ENCODE peak calls at places on chromosomes 11 and 22, in nine cellular contexts. G is cardiac muscle cell, L is H7, K is IMR-90, D is kidney tubule cell, C is body of pancreas, B is left ventricle myocardium superior, R is NCI-H2081, V is psoas muscle. A is an unnamed sample.

GRCh38 chr11:267491-267994 is 10.7 kb upstream of the NLRP6 start:
- DNase-seq in G (no peak), L (peak), K (no peak), D (no peak), C (no peak), B (peak), R (no peak), V (no peak), A (no peak)

GRCh38 chr11:96306933-96307747 is 35.9 kb downstream of the MAML2 start:
- DNase-seq in G (peak), L (no peak), K (peak), D (peak), C (peak), B (peak), R (peak), V (peak), A (peak)

GRCh38 chr22:31616315-31616980 is 45.6 kb downstream of the PISD start:
- DNase-seq in G (no peak), L (peak), K (no peak), D (no peak), C (no peak), B (no peak), R (no peak), V (no peak), A (no peak)

GRCh38 chr11:63764712-63765631 is 3.6 kb downstream of the ZFTA start:
- DNase-seq in G (peak), L (peak), K (no peak), D (no peak), C (peak), B (peak), R (no peak), V (peak), A (no peak)

GRCh38 chr11:125593113-125593761 is 585 bp downstream of the STT3A start:
- DNase-seq in G (no peak), L (no peak), K (peak), D (peak), C (peak), B (no peak), R (no peak), V (no peak), A (peak)

GRCh38 chr11:125164422-125165110 is at the start of gene PKNOX2:
- DNase-seq in G (peak), L (peak), K (peak), D (peak), C (peak), B (peak), R (peak), V (peak), A (peak)

GRCh38 chr22:22704156-22704946 is 59.9 kb downstream of the GGTLC2 start:
- DNase-seq in G (no peak), L (no peak), K (no peak), D (no peak), C (no peak), B (no peak), R (no peak), V (no peak), A (no peak)

GRCh38 chr11:121687961-121688566 is 235.3 kb upstream of the SORL1-AS1 start:
- DNase-seq in G (peak), L (no peak), K (peak), D (peak), C (no peak), B (no peak), R (peak), V (no peak), A (peak)

GRCh38 chr11:124339671-124340447 is 19.9 kb upstream of the OR8D2 start:
- DNase-seq in G (no peak), L (no peak), K (no peak), D (no peak), C (no peak), B (no peak), R (no peak), V (no peak), A (no peak)

GRCh38 chr11:66100272-66101037 is 30.4 kb downstream of the PACS1 start:
- DNase-seq in G (no peak), L (no peak), K (no peak), D (peak), C (peak), B (peak), R (peak), V (peak), A (peak)

GRCh38 chr11:7430496-7430895 is 54.8 kb upstream of the OLFML1 start:
- DNase-seq in G (no peak), L (no peak), K (no peak), D (no peak), C (no peak), B (no peak), R (no peak), V (no peak), A (no peak)

GRCh38 chr11:47916361-47916841 is 64.0 kb upstream of the PTPRJ start:
- DNase-seq in G (peak), L (no peak), K (no peak), D (no peak), C (peak), B (peak), R (no peak), V (peak), A (peak)

GRCh38 chr11:118230088-118230487 is 5.3 kb upstream of the JAML start:
- DNase-seq in G (no peak), L (no peak), K (no peak), D (no peak), C (no peak), B (no peak), R (no peak), V (no peak), A (no peak)

GRCh38 chr11:844693-845644 is 2.3 kb downstream of the TSPAN4 start:
- DNase-seq in G (peak), L (peak), K (peak), D (peak), C (peak), B (peak), R (no peak), V (peak), A (peak)

GRCh38 chr11:93568726-93569125 is 25.5 kb upstream of the SMCO4 start:
- DNase-seq in G (no peak), L (no peak), K (no peak), D (no peak), C (no peak), B (no peak), R (no peak), V (no peak), A (no peak)

GRCh38 chr11:3837793-3838192 is 3.0 kb downstream of the RHOG start:
- DNase-seq in G (no peak), L (peak), K (no peak), D (peak), C (peak), B (peak), R (no peak), V (no peak), A (no peak)

GRCh38 chr11:126328444-126328843 is 24.6 kb downstream of the DCPS start:
- DNase-seq in G (no peak), L (peak), K (no peak), D (peak), C (no peak), B (no peak), R (no peak), V (no peak), A (no peak)

GRCh38 chr11:22338465-22338810 is 257 bp downstream of the SLC17A6 start:
- DNase-seq in G (no peak), L (peak), K (no peak), D (no peak), C (no peak), B (no peak), R (no peak), V (no peak), A (no peak)

GRCh38 chr11:2383823-2384722 is 7.0 kb downstream of the CD81 start:
- DNase-seq in G (no peak), L (peak), K (no peak), D (no peak), C (peak), B (peak), R (no peak), V (peak), A (no peak)

GRCh38 chr22:30001459-30001858 is 78.8 kb upstream of the HORMAD2 start:
- DNase-seq in G (no peak), L (no peak), K (no peak), D (peak), C (no peak), B (no peak), R (no peak), V (no peak), A (no peak)

GRCh38 chr22:38802671-38803121 is 8.8 kb upstream of the DNAL4 start:
- DNase-seq in G (no peak), L (peak), K (peak), D (peak), C (peak), B (peak), R (no peak), V (peak), A (peak)

GRCh38 chr11:61022311-61023085 is 51.0 kb downstream of the CD6 start:
- DNase-seq in G (no peak), L (no peak), K (no peak), D (no peak), C (no peak), B (no peak), R (no peak), V (no peak), A (no peak)

GRCh38 chr22:19122143-19122751 is at the start of gene DGCR2:
- DNase-seq in G (peak), L (peak), K (peak), D (peak), C (peak), B (peak), R (peak), V (peak), A (peak)

GRCh38 chr11:66081505-66081904 is 11.4 kb downstream of the PACS1 start:
- DNase-seq in G (no peak), L (no peak), K (no peak), D (peak), C (peak), B (peak), R (no peak), V (no peak), A (no peak)

GRCh38 chr11:61912991-61913698 is 4.2 kb downstream of the RAB3IL1 start:
- DNase-seq in G (no peak), L (peak), K (no peak), D (no peak), C (no peak), B (peak), R (no peak), V (no peak), A (no peak)

GRCh38 chr11:114317738-114318137 is 21.5 kb downstream of the NNMT start:
- DNase-seq in G (peak), L (peak), K (peak), D (peak), C (no peak), B (peak), R (peak), V (no peak), A (peak)

GRCh38 chr11:10858505-10859360 is 880 bp upstream of the ZBED5 start:
- DNase-seq in G (peak), L (peak), K (peak), D (no peak), C (peak), B (peak), R (peak), V (peak), A (peak)

GRCh38 chr11:70637949-70638598 is 239.7 kb downstream of the CTTN start:
- DNase-seq in G (no peak), L (peak), K (no peak), D (no peak), C (no peak), B (no peak), R (no peak), V (no peak), A (no peak)

GRCh38 chr22:31313366-31314147 is 21.3 kb upstream of the PIK3IP1 start:
- DNase-seq in G (peak), L (peak), K (peak), D (peak), C (peak), B (peak), R (peak), V (peak), A (peak)

GRCh38 chr11:62372871-62373270 is 35.6 kb downstream of the ASRGL1 start:
- DNase-seq in G (no peak), L (no peak), K (no peak), D (no peak), C (no peak), B (no peak), R (no peak), V (no peak), A (no peak)

GRCh38 chr11:126992065-126992803 is 8.3 kb downstream of the KIRREL3 start:
- DNase-seq in G (no peak), L (no peak), K (peak), D (peak), C (no peak), B (no peak), R (no peak), V (no peak), A (peak)

GRCh38 chr11:130166457-130166784 is 6.8 kb downstream of the ST14 start:
- DNase-seq in G (no peak), L (no peak), K (peak), D (peak), C (peak), B (no peak), R (no peak), V (no peak), A (peak)

GRCh38 chr11:57453543-57454177 is 6.7 kb upstream of the RTN4RL2 start:
- DNase-seq in G (no peak), L (no peak), K (no peak), D (no peak), C (peak), B (no peak), R (no peak), V (no peak), A (no peak)

GRCh38 chr11:36564376-36565032 is 3.3 kb upstream of the RAG1 start:
- DNase-seq in G (peak), L (peak), K (peak), D (peak), C (peak), B (peak), R (peak), V (no peak), A (peak)

GRCh38 chr11:27453701-27454100 is 18.9 kb downstream of the LGR4 start:
- DNase-seq in G (no peak), L (no peak), K (no peak), D (no peak), C (no peak), B (no peak), R (no peak), V (no peak), A (no peak)

A was measured in fibroblast of the aortic adventitia.